ENCODE peak calls at places on chromosomes 2 and 18, in ten cellular contexts. K is pancreas; F is Right ventricle myocardium superior; L is gastrocnemius medialis; M is upper lobe of right lung; N is IMR-90; I is activated T-cell treated with anti-CD3 and anti-CD28 coated beads, Interleukin-2, amount 50 U/mL, for 72 hours; R is GM23338; G is heart right ventricle; W is HCT116. C is an unnamed sample.

GRCh38 chr2:241849616-241850543 is 8.8 kb downstream of the PDCD1 start:
- ATAC-seq in N (no peak), I (no peak), L (no peak), R (peak; percentile 49), G (no peak), K (no peak), F (no peak), W (no peak), M (no peak), C (no peak)

GRCh38 chr18:34936772-34937171 is 104.4 kb upstream of the MAPRE2 start:
- ATAC-seq in I (no peak), W (no peak), M (no peak), R (no peak), N (no peak), K (no peak), L (peak; percentile 45), F (no peak), G (no peak), C (no peak)

GRCh38 chr18:50695431-50696176 is 124.2 kb downstream of the MRO start:
- ATAC-seq in M (no peak), W (no peak), F (peak; percentile 86), I (no peak), K (no peak), G (peak; percentile 69), R (no peak), N (no peak), L (no peak), C (no peak)

GRCh38 chr2:203352604-203353255 is 24.5 kb downstream of the ABI2 start:
- ATAC-seq in W (no peak), G (no peak), R (no peak), F (no peak), N (no peak), K (no peak), I (no peak), L (no peak), M (no peak), C (no peak)

GRCh38 chr2:43402002-43402401 is 175.6 kb upstream of the ZFP36L2 start:
- ATAC-seq in F (no peak), L (no peak), K (no peak), N (no peak), R (peak; percentile 19), I (peak; percentile 93), W (no peak), G (no peak), M (no peak), C (no peak)

GRCh38 chr2:234731236-234731635 is 220.6 kb upstream of the SH3BP4 start:
- ATAC-seq in W (no peak), I (no peak), M (no peak), L (no peak), K (no peak), F (no peak), R (no peak), N (no peak), G (no peak), C (no peak)

GRCh38 chr18:77133051-77133919 is 702 bp upstream of the MBP start:
- ATAC-seq in M (peak; percentile 58), I (no peak), K (peak; percentile 68), L (peak; percentile 23), W (peak; percentile 18), R (peak; percentile 64), F (peak; percentile 19), N (no peak), G (no peak), C (peak; percentile 18)

GRCh38 chr2:151408788-151409600 is 708 bp upstream of the RIF1 start:
- ATAC-seq in M (no peak), R (peak; percentile 46), N (no peak), G (no peak), I (no peak), K (no peak), F (no peak), W (peak; percentile 43), L (no peak), C (no peak)

GRCh38 chr2:144660518-144661316 is 140.8 kb upstream of the ZEB2 start:
- ATAC-seq in N (peak; percentile 57), K (peak; percentile 34), R (peak; percentile 62), M (peak; percentile 85), F (peak; percentile 76), W (peak; percentile 27), I (peak; percentile 53), G (peak; percentile 43), L (no peak), C (peak; percentile 72)

GRCh38 chr2:4976407-4976806 is 715.8 kb upstream of the SOX11 start:
- ATAC-seq in I (no peak), F (no peak), M (no peak), W (no peak), R (no peak), K (no peak), L (no peak), N (no peak), G (no peak), C (no peak)

GRCh38 chr2:98571121-98571701 is 37.1 kb downstream of the COA5 start:
- ATAC-seq in I (no peak), R (no peak), L (no peak), N (no peak), W (no peak), K (no peak), F (no peak), G (no peak), M (no peak), C (no peak)

GRCh38 chr18:31736630-31737029 is 24.1 kb downstream of the SLC25A52 start:
- ATAC-seq in L (peak; percentile 62), W (no peak), I (no peak), M (peak; percentile 71), G (no peak), R (no peak), N (no peak), K (no peak), F (peak; percentile 25), C (peak; percentile 39)

GRCh38 chr2:120177973-120178372 is 45.2 kb downstream of the TMEM185B start:
- ATAC-seq in N (no peak), G (no peak), W (no peak), L (no peak), F (no peak), I (no peak), R (no peak), K (no peak), M (no peak), C (no peak)

GRCh38 chr2:150484461-150484931 is 3.0 kb downstream of the RND3 start:
- ATAC-seq in F (no peak), I (no peak), N (no peak), K (no peak), M (no peak), G (no peak), W (no peak), R (no peak), L (no peak), C (no peak)

GRCh38 chr2:59462418-59463197 is 1090.8 kb downstream of the BCL11A start:
- ATAC-seq in F (no peak), R (peak; percentile 70), K (no peak), I (no peak), M (no peak), G (no peak), N (no peak), W (no peak), L (no peak), C (no peak)

GRCh38 chr2:190859347-190860297 is 21.0 kb upstream of the GLS start:
- ATAC-seq in K (no peak), N (peak; percentile 56), L (no peak), M (no peak), G (no peak), W (no peak), F (no peak), R (peak; percentile 25), I (no peak), C (no peak)

GRCh38 chr2:16717477-16717876 is 51.8 kb upstream of the CYRIA start:
- ATAC-seq in K (peak; percentile 40), L (no peak), I (no peak), G (no peak), F (peak; percentile 14), W (no peak), R (no peak), M (peak; percentile 85), N (no peak), C (peak; percentile 34)

GRCh38 chr2:143581134-143581533 is 451.9 kb downstream of the ARHGAP15 start:
- ATAC-seq in L (no peak), M (no peak), K (peak; percentile 30), W (no peak), I (no peak), R (no peak), F (no peak), N (peak; percentile 21), G (no peak), C (no peak)

GRCh38 chr2:224278531-224278930 is 123.4 kb downstream of the FAM124B start:
- ATAC-seq in K (no peak), R (no peak), I (no peak), N (peak; percentile 60), G (no peak), W (no peak), F (no peak), M (no peak), L (no peak), C (no peak)

GRCh38 chr2:98280376-98281102 is 65.7 kb upstream of the CNGA3 start:
- ATAC-seq in N (peak; percentile 46), F (no peak), R (peak; percentile 86), W (no peak), M (peak; percentile 65), K (peak; percentile 92), I (no peak), L (no peak), G (no peak), C (no peak)

GRCh38 chr2:64914735-64915509 is 74.3 kb upstream of the SLC1A4 start:
- ATAC-seq in R (no peak), L (no peak), G (no peak), I (no peak), W (no peak), M (no peak), N (no peak), F (no peak), K (no peak), C (peak; percentile 49)

GRCh38 chr2:143371616-143372015 is 242.4 kb downstream of the ARHGAP15 start:
- ATAC-seq in I (no peak), K (no peak), L (no peak), F (no peak), R (no peak), G (no peak), W (no peak), M (no peak), N (no peak), C (no peak)

GRCh38 chr2:73290049-73290839 is 3.1 kb downstream of the EGR4 start:
- ATAC-seq in W (peak; percentile 64), L (no peak), G (no peak), I (no peak), N (no peak), F (no peak), R (peak; percentile 21), K (peak; percentile 69), M (peak; percentile 19), C (no peak)

GRCh38 chr18:28175047-28175929 is 1.6 kb downstream of the CDH2 start:
- ATAC-seq in I (no peak), F (peak; percentile 54), N (peak; percentile 30), W (no peak), L (no peak), G (peak; percentile 61), R (peak; percentile 23), K (peak; percentile 22), M (peak; percentile 34), C (no peak)

GRCh38 chr2:61125123-61125710 is 36.8 kb upstream of the C2orf74 start:
- ATAC-seq in M (peak; percentile 14), K (no peak), W (no peak), F (no peak), L (no peak), N (no peak), R (peak; percentile 38), G (no peak), I (no peak), C (no peak)

GRCh38 chr2:48510329-48510728 is 19.6 kb upstream of the STON1 start:
- ATAC-seq in I (no peak), M (no peak), R (no peak), K (no peak), L (no peak), N (peak; percentile 52), G (no peak), F (no peak), W (no peak), C (peak; percentile 25)

GRCh38 chr2:63875143-63875542 is 33.4 kb downstream of the UGP2 start:
- ATAC-seq in L (peak; percentile 28), M (no peak), N (no peak), G (no peak), F (peak; percentile 38), I (no peak), R (no peak), K (peak; percentile 71), W (no peak), C (peak; percentile 80)

GRCh38 chr18:22710628-22711380 is 222.3 kb upstream of the RBBP8 start:
- ATAC-seq in R (peak; percentile 76), K (peak; percentile 86), G (peak; percentile 54), N (peak; percentile 90), M (peak; percentile 80), L (no peak), I (no peak), W (no peak), F (peak; percentile 69), C (peak; percentile 66)